ENCODE peak calls at places on chromosomes 11 and 22, in ten cellular contexts. L, B, Q, C, A, G, O, J, U and R are unnamed samples. For H3K9me3, the result is how much of the 10 kb centered on the place peaks cover.

GRCh38 chr11:78694152-78694551 is 119.5 kb upstream of the NARS2 start:
- DNase-seq in J (peak), A (no peak), O (no peak), L (no peak), U (no peak), G (no peak), B (no peak), C (no peak), Q (no peak), R (no peak)

GRCh38 chr22:40463727-40464126 is 93.3 kb downstream of the SGSM3 start:
- DNase-seq in L (no peak), O (no peak), A (no peak), G (no peak), C (no peak), B (no peak), Q (no peak), J (no peak), U (no peak), R (no peak)

GRCh38 chr22:50125029-50125428 is 35.2 kb downstream of the MOV10L1 start:
- DNase-seq in U (no peak), B (no peak), O (no peak), L (no peak), J (no peak), Q (peak), C (no peak), G (no peak), A (no peak), R (no peak)

GRCh38 chr11:3723014-3723708 is 52.0 kb upstream of the CHRNA10 start:
- DNase-seq in O (no peak), A (no peak), J (peak), C (no peak), G (no peak), Q (no peak), B (no peak), U (no peak), L (no peak), R (no peak)

GRCh38 chr11:118398797-118399564 is 2.4 kb upstream of the ATP5MG start:
- DNase-seq in L (no peak), B (no peak), U (no peak), G (no peak), J (peak), C (no peak), Q (no peak), O (no peak), A (no peak), R (no peak)

GRCh38 chr11:43518407-43519165 is 159.9 kb downstream of the TTC17 start:
- DNase-seq in C (no peak), B (no peak), Q (no peak), G (no peak), O (no peak), L (no peak), U (no peak), J (peak), A (no peak), R (no peak)

GRCh38 chr11:103364687-103365086 is 255.5 kb downstream of the DYNC2H1 start:
- DNase-seq in O (peak), B (no peak), L (no peak), A (no peak), U (no peak), C (no peak), G (no peak), Q (no peak), J (peak), R (no peak)

GRCh38 chr11:125842319-125842948 is 9.3 kb downstream of the PATE4 start:
- DNase-seq in A (no peak), J (no peak), O (no peak), G (no peak), B (no peak), Q (no peak), U (no peak), C (no peak), L (no peak), R (no peak)

GRCh38 chr11:14336507-14337503 is 22.2 kb downstream of the RRAS2 start:
- DNase-seq in L (no peak), A (no peak), C (no peak), B (peak), U (no peak), O (no peak), Q (no peak), G (no peak), J (peak), R (no peak)

GRCh38 chr11:84412862-84413261 is 1126.7 kb upstream of the CCDC90B start:
- DNase-seq in L (no peak), Q (no peak), B (no peak), J (no peak), A (no peak), U (no peak), G (no peak), C (no peak), O (no peak), R (no peak)

GRCh38 chr11:124983674-124984511 is 29.9 kb downstream of the CCDC15 start:
- DNase-seq in O (no peak), B (no peak), J (no peak), A (no peak), L (no peak), G (no peak), C (no peak), Q (no peak), U (no peak), R (no peak)

GRCh38 chr11:119885067-119885466 is 156.1 kb upstream of the NECTIN1 start:
- DNase-seq in A (no peak), U (no peak), J (no peak), C (no peak), L (no peak), Q (no peak), B (no peak), O (no peak), G (no peak), R (no peak)

GRCh38 chr22:50104149-50104548 is 14.3 kb downstream of the MOV10L1 start:
- DNase-seq in B (no peak), Q (no peak), J (no peak), U (no peak), G (no peak), A (no peak), C (no peak), O (no peak), L (no peak), R (no peak)

GRCh38 chr22:32024791-32025190 is 18.3 kb upstream of the SLC5A1 start:
- DNase-seq in O (no peak), J (peak), A (no peak), U (peak), C (no peak), G (no peak), B (no peak), L (no peak), Q (no peak), R (no peak)

GRCh38 chr11:19506803-19507466 is 205.7 kb upstream of the NAV2 start:
- DNase-seq in O (no peak), L (no peak), A (no peak), J (no peak), B (no peak), G (no peak), U (no peak), Q (no peak), C (no peak), R (no peak)

GRCh38 chr22:29382575-29383328 is 5.6 kb downstream of the AP1B1 start:
- DNase-seq in U (peak), Q (no peak), O (no peak), A (peak), C (no peak), G (no peak), J (no peak), B (no peak), L (peak), R (no peak)

GRCh38 chr11:132943325-132943736 is 589.0 kb downstream of the OPCML start:
- DNase-seq in A (no peak), J (no peak), U (no peak), C (no peak), B (no peak), Q (no peak), O (no peak), L (no peak), G (no peak), R (no peak)

GRCh38 chr11:102446606-102447005 is 6.0 kb downstream of the TMEM123 start:
- DNase-seq in G (no peak), L (no peak), C (no peak), J (peak), A (no peak), U (no peak), B (no peak), Q (no peak), O (no peak), R (no peak)

GRCh38 chr11:115083129-115083823 is 404.9 kb downstream of the NXPE2 start:
- DNase-seq in B (no peak), A (no peak), O (no peak), U (no peak), Q (no peak), L (no peak), C (no peak), J (no peak), G (no peak), R (no peak)

GRCh38 chr11:77619576-77620198 is 17.9 kb downstream of the CLNS1A start:
- DNase-seq in B (peak), O (no peak), A (no peak), J (peak), C (no peak), U (no peak), L (no peak), Q (no peak), G (no peak), R (no peak)

GRCh38 chr22:30685178-30685577 is 9.5 kb upstream of the OSBP2 start:
- DNase-seq in J (no peak), U (no peak), L (no peak), O (no peak), Q (no peak), G (no peak), B (no peak), C (no peak), A (peak), R (no peak)

GRCh38 chr11:107683807-107684206 is 28.0 kb downstream of the SLN start:
- DNase-seq in G (no peak), Q (no peak), A (no peak), U (no peak), L (no peak), J (no peak), O (no peak), B (peak), C (no peak), R (no peak)

GRCh38 chr11:12157241-12157661 is 46.9 kb downstream of the MICAL2 start:
- DNase-seq in O (no peak), U (no peak), G (no peak), Q (no peak), A (no peak), J (peak), C (no peak), B (no peak), L (no peak), R (no peak)
- TF ChIP-seq POLR2A in O (no peak), U (no peak), G (no peak), Q (no peak), A (no peak), J (no peak), C (no peak), B (no peak), L (no peak), R (no peak)

DNA sequence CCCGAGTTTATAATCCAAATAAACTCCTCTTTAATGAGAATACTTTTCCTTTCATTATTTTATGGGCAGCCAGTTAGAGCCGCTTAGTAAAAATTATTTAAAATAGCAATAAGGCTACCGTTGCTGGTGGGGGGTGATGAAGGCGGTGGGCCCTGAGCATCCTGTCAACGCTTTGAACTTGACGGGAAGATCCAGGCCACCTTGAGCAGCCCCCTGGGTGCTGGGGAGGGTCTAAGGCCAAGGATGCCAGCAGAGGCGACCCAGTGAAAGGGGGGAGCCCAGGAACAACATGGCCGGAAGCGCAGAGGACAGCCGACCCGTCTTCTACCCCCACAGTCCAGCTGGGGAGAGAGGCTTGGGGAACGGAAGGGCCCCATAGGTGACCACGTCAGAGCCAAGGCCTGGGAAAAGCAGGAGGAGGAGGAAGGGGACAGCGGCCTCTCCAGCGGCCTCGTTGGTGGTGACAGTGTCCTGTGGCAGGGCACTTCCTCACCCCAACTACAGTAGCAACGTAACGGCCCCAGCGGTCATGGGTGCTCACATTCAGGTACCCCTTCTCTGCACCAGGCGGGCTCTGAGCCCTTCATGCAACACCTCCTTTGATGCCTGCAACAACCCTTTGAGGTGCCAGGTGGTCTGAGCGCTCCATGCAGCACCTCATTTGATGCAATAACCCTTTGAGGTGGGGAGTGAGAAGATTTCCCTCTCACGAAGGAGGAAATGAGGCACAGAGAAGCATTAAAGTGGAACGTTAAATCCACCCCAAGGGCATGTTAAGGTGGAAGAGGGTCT is 695.3 kb downstream of the TBC1D22A start:
- DNase-seq in O (no peak), L (no peak), G (no peak), C (no peak), J (no peak), Q (no peak), B (no peak), U (no peak), A (no peak), R (no peak)
- H3K9me3 ChIP-seq in O (under half), L (under half), G (under half), C (under half), J (under half), Q (under half), B (under half), U (under half), A (under half), R (under half)

GRCh38 chr22:46738961-46739870 is 1.2 kb upstream of the CERK start:
- DNase-seq in A (peak), U (peak), O (peak), C (no peak), G (peak), B (peak), J (peak), Q (no peak), L (peak), R (no peak)

GRCh38 chr22:46738642-46738960 is 549 bp upstream of the CERK start:
- DNase-seq in A (no peak), B (no peak), G (no peak), Q (no peak), C (no peak), J (no peak), L (no peak), U (no peak), O (no peak), R (no peak)

GRCh38 chr22:46736705-46737104 is 1.3 kb downstream of the CERK start:
- DNase-seq in O (no peak), Q (no peak), B (no peak), J (no peak), G (no peak), C (no peak), A (peak), U (no peak), L (no peak), R (no peak)

GRCh38 chr22:46737105-46737975 is 712 bp downstream of the CERK start:
- DNase-seq in J (peak), G (no peak), C (no peak), U (peak), Q (no peak), A (peak), O (peak), L (peak), B (no peak), R (no peak)

GRCh38 chr22:46737976-46738641 is at the start of gene CERK:
- DNase-seq in L (peak), U (peak), G (peak), O (peak), B (no peak), A (peak), Q (peak), C (no peak), J (peak), R (peak)
- TF ChIP-seq POLR2A in L (peak), U (peak), G (peak), O (peak), B (peak), A (peak), Q (peak), C (peak), J (peak), R (peak)

GRCh38 chr22:38080847-38081635 is 2.9 kb downstream of the SLC16A8 start:
- DNase-seq in J (peak), O (peak), Q (no peak), G (peak), A (peak), B (no peak), L (peak), U (no peak), C (no peak), R (peak)

GRCh38 chr22:38080468-38080846 is 3.5 kb downstream of the SLC16A8 start:
- DNase-seq in B (no peak), A (no peak), C (no peak), Q (no peak), J (no peak), G (peak), L (no peak), O (no peak), U (no peak), R (peak)

GRCh38 chr22:38081636-38081940 is 2.4 kb downstream of the SLC16A8 start:
- DNase-seq in C (no peak), Q (peak), A (no peak), O (no peak), G (no peak), J (no peak), L (no peak), B (no peak), U (no peak), R (peak)

GRCh38 chr22:38082986-38083710 is 836 bp downstream of the SLC16A8 start:
- DNase-seq in Q (no peak), U (no peak), A (no peak), C (no peak), J (no peak), B (no peak), L (no peak), O (no peak), G (peak), R (no peak)

GRCh38 chr22:38081941-38082828 is 1.8 kb downstream of the SLC16A8 start:
- DNase-seq in O (no peak), B (no peak), U (no peak), G (peak), A (no peak), C (no peak), J (no peak), Q (no peak), L (no peak), R (peak)
- H3K9me3 ChIP-seq in O (under half), B (under half), U (under half), G (under half), A (under half), C (under half), J (under half), Q (under half), L (under half), R (under half)

DNA sequence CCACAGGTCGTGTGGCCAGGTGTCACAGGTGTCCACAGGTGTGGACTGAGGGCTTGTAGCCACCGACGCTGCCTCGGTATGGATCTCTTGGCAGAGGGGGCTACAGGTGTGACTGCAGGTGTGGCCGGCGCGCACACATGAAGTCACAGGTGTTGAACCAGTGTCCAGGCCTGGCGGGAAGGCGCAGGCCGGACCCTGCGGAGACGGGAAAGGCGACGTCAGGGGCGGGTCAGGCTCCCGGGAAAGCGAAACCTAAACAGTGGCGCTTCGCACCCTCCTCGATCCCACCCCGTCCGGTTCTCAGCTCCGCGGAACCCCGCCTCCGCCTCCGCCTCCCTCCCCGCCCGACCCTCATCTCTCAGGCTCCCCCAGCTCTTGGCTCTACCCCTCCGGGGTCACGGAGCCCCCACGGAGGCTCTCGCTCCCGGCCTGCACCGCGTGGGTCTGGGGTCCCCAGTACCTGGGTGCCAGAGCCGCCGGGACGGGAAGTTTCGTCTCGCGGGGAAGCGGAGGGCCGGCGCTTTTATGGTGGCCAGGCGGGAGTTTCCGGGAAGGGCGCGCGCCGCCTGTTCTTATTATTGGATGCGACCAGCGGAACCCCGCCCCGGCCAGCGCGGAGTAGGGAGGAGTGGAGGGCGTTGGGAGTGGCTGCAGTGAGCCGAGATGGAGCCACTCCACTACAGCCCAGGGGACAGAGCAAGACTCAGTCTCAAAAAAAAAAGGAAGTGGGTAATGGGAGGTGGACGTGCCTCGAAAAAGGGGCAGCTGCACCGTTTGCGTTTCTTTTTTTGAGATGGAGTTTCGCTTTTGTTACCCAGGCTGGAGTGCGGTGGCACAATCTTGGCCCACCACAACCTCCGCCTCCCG is at the start of gene IRF7:
- DNase-seq in O (peak), G (peak), A (peak), U (peak), B (peak), C (peak), J (peak), Q (peak), L (peak), R (peak)
- TF ChIP-seq POLR2A in O (peak), G (peak), A (peak), U (peak), B (peak), C (peak), J (peak), Q (peak), L (peak), R (peak)